ENCODE peak calls at places on chromosomes 6 and 20, in six cellular contexts. I, Z, C, V, B and X are unnamed samples.

GRCh38 chr6:26594730-26595632 is 1.8 kb upstream of the ABT1 start:
- DNase-seq in C (no peak), I (no peak), B (no peak), V (peak; percentile 89), Z (no peak), X (no peak)

GRCh38 chr6:26415036-26415614 is 13.1 kb downstream of the BTN3A1 start:
- DNase-seq in Z (no peak), C (no peak), V (no peak), I (no peak), B (no peak), X (no peak)

GRCh38 chr6:31750411-31751022 is 10.7 kb downstream of the MSH5 start:
- DNase-seq in V (no peak), Z (no peak), C (no peak), I (no peak), B (no peak), X (no peak)

GRCh38 chr6:79196908-79197307 is 37.6 kb downstream of the HMGN3 start:
- DNase-seq in I (no peak), Z (no peak), C (no peak), V (no peak), B (no peak), X (no peak)

GRCh38 chr20:55515831-55516230 is 489.5 kb downstream of the CBLN4 start:
- DNase-seq in V (no peak), B (no peak), Z (no peak), C (no peak), I (no peak), X (no peak)

GRCh38 chr20:6265204-6265904 is 142.5 kb upstream of the FERMT1 start:
- DNase-seq in C (no peak), Z (peak; percentile 3), I (peak; percentile 5), V (peak; percentile 60), B (no peak), X (no peak)

GRCh38 chr6:135145509-135145865 is 35.6 kb upstream of the MYB start:
- DNase-seq in B (no peak), C (no peak), V (no peak), Z (no peak), I (no peak), X (no peak)

GRCh38 chr6:136822051-136822378 is 377 bp upstream of the PEX7 start:
- DNase-seq in C (no peak), Z (no peak), I (no peak), B (no peak), V (peak; percentile 56), X (no peak)

GRCh38 chr6:83901624-83902023 is 42.1 kb downstream of the CYB5R4 start:
- DNase-seq in I (no peak), Z (no peak), V (no peak), B (no peak), C (no peak), X (no peak)

GRCh38 chr20:38357653-38358207 is 11.4 kb downstream of the LBP start:
- DNase-seq in I (no peak), Z (no peak), C (no peak), B (no peak), V (peak; percentile 56), X (no peak)

GRCh38 chr6:62775427-62776022 is 435.7 kb upstream of the FKBP1C start:
- DNase-seq in Z (no peak), C (no peak), B (no peak), V (peak; percentile 6), I (no peak), X (no peak)

GRCh38 chr20:38730989-38731737 is 6.9 kb downstream of the SLC32A1 start:
- DNase-seq in Z (peak; percentile 61), V (peak; percentile 51), I (no peak), C (peak; percentile 52), B (no peak), X (no peak)

GRCh38 chr6:167079853-167080297 is 43.0 kb upstream of the CCR6 start:
- DNase-seq in I (no peak), C (no peak), B (no peak), Z (no peak), V (no peak), X (no peak)

GRCh38 chr6:152078804-152079203 is 271.3 kb downstream of the ESR1 start:
- DNase-seq in V (no peak), B (no peak), C (no peak), Z (no peak), I (no peak), X (no peak)

GRCh38 chr20:8476023-8476422 is 344.0 kb downstream of the PLCB1 start:
- DNase-seq in Z (no peak), C (no peak), V (peak; percentile 8), B (no peak), I (no peak), X (no peak)

GRCh38 chr20:24991897-24992419 is 593 bp downstream of the APMAP start:
- DNase-seq in B (peak; percentile 56), V (no peak), I (no peak), C (no peak), Z (no peak), X (no peak)

GRCh38 chr6:7189101-7189721 is 81.5 kb downstream of the RREB1 start:
- DNase-seq in V (no peak), B (no peak), I (no peak), Z (no peak), C (no peak), X (no peak)

GRCh38 chr6:29627762-29628418 is 5.1 kb downstream of the GABBR1 start:
- DNase-seq in V (peak; percentile 86), Z (no peak), B (peak; percentile 75), I (no peak), C (peak; percentile 39), X (no peak)

GRCh38 chr20:63751471-63752271 is 12.1 kb downstream of the SLC2A4RG start:
- DNase-seq in V (no peak), Z (no peak), I (no peak), C (no peak), B (no peak), X (no peak)

GRCh38 chr20:23151885-23152284 is 65.8 kb upstream of the CD93 start:
- DNase-seq in V (peak; percentile 32), I (no peak), B (no peak), C (no peak), Z (no peak), X (no peak)